ENCODE peak calls at places on chromosomes 7 and 10, in eight cellular contexts. M is body of pancreas; B is psoas muscle; W is left ventricle myocardium inferior; D is brain microvascular endothelial cell; T is CD8-positive, alpha-beta T cell; H is WERI-Rb-1; E is endodermal cell. Z is an unnamed sample. For H3K27me3, the result is how much of the 10 kb centered on the place peaks cover.

GRCh38 chr7:97772034-97772891 is 40.4 kb downstream of the TAC1 start:
- DNase-seq in M (no peak), B (no peak), W (no peak), D (no peak), T (no peak), H (no peak), E (no peak), Z (no peak)

GRCh38 chr10:96025566-96025965 is 17.8 kb upstream of the CCNJ start:
- DNase-seq in M (no peak), B (no peak), W (no peak), D (peak), T (no peak), H (peak), E (peak), Z (no peak)

GRCh38 chr7:66110861-66111260 is 3.8 kb upstream of the CRCP start:
- DNase-seq in M (no peak), B (no peak), W (no peak), D (peak), T (no peak), H (no peak), E (no peak), Z (no peak)

GRCh38 chr7:81333004-81333403 is 414.2 kb upstream of the SEMA3C start:
- DNase-seq in M (no peak), B (no peak), W (no peak), D (peak), T (no peak), H (no peak), E (no peak), Z (no peak)

GRCh38 chr7:113170591-113170990 is 52.2 kb upstream of the SMIM30 start:
- DNase-seq in M (no peak), B (no peak), W (no peak), D (no peak), T (no peak), H (no peak), E (no peak), Z (no peak)

GRCh38 chr10:128296608-128297007 is 170.4 kb upstream of the MKI67 start:
- DNase-seq in M (no peak), B (no peak), W (peak), D (no peak), T (no peak), H (no peak), E (no peak), Z (no peak)

GRCh38 chr7:72163266-72163665 is 248.9 kb downstream of the CALN1 start:
- DNase-seq in M (no peak), B (no peak), W (no peak), D (no peak), T (no peak), H (no peak), E (no peak), Z (no peak)

GRCh38 chr7:98203261-98203963 is 7.8 kb upstream of the BHLHA15 start:
- DNase-seq in M (no peak), B (no peak), W (no peak), D (no peak), T (no peak), H (no peak), E (no peak), Z (no peak)

GRCh38 chr7:2753148-2753547 is 65.1 kb downstream of the AMZ1 start:
- DNase-seq in M (no peak), B (no peak), W (no peak), D (no peak), T (no peak), H (no peak), E (no peak), Z (no peak)

GRCh38 chr10:6040205-6040604 is 22.0 kb downstream of the IL2RA start:
- DNase-seq in M (no peak), B (no peak), W (no peak), D (no peak), T (no peak), H (no peak), E (no peak), Z (no peak)

GRCh38 chr10:63841761-63842160 is 320.6 kb downstream of the REEP3 start:
- DNase-seq in M (no peak), B (no peak), W (no peak), D (no peak), T (no peak), H (no peak), E (no peak), Z (no peak)

DNA sequence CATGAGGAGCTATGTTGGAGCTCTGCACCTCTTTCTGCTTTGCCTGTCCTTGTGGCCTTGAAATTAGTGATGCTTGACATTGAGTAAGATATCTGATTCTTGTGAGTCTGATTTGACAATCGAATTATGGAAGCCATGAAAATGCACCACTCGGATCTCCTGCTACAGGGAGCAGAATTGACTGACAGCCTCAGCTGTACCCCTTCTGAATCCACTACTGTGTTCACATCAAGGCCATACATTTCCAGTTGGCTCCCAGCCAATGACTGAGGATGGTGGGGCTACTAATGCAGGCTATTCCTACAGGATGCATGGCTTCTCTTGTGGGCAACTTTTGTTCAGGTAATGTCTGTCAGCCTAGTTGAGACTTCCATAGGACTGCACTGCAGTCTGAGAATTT is 321.9 kb downstream of the REEP3 start:
- DNase-seq in M (no peak), B (no peak), W (no peak), D (no peak), T (no peak), H (no peak), E (no peak), Z (no peak)
- H3K27me3 ChIP-seq in M (under half), B (under half), W (under half), D (under half), T (under half), H (under half), E (under half), Z (under half)

GRCh38 chr10:133160813-133161471 is 923 bp downstream of the KNDC1 start:
- DNase-seq in M (no peak), B (no peak), W (no peak), D (no peak), T (no peak), H (peak), E (peak), Z (no peak)
- H3K27me3 ChIP-seq in M (under half), B (under half), W (half or more), D (under half), T (under half), H (under half), E (under half), Z (under half)

GRCh38 chr7:92836489-92837213 is at the start of gene CDK6:
- DNase-seq in M (peak), B (peak), W (peak), D (peak), T (peak), H (peak), E (peak), Z (peak)
- H3K27me3 ChIP-seq in M (under half), B (under half), W (under half), D (under half), T (under half), H (under half), E (under half), Z (under half)

GRCh38 chr10:103280505-103280904 is 3.6 kb downstream of the INA start:
- DNase-seq in M (no peak), B (no peak), W (no peak), D (no peak), T (no peak), H (no peak), E (no peak), Z (no peak)
- H3K27me3 ChIP-seq in M (under half), B (under half), W (half or more), D (under half), T (under half), H (under half), E (half or more), Z (half or more)

DNA sequence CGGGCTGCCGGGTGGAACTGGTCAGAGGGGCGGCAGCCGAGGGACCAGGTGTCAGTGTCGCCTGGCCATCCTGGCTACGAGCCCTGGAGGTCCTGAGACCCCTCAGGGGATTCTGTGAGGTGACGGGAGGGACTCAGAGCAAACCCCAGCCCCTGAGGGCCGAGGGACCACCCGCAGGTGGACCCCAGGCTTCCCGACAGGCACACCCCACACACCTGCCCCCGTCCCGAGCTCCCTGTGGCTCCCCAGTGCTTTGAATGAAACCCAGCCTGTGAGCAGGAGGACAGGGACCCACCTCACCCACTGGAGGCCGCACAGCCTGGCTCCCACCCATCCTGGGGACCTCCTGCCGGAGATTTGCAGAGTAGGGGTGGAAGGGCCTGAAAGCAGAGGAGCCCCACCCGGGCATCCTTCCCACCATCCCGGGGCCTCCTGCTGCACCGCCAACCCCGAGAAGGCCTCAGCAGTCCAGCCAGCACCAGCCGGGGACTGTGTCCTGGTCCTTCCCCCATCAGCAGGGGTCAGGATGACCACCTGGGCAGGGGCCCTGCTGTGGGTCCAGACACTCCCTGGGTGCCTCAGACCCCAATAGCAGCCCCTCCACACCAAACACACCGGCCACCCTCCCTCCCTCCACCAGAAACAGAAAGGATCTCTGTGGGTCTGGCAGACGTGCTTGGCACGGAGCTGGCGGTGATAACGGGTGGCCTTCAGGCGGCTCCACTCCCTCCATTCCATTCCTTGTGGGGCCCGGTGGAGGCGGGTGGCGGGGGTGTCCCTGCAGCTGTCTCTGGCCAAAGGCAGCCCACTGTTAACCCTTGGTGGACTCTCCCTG is 13.9 kb downstream of the VENTX start:
- DNase-seq in M (no peak), B (no peak), W (no peak), D (no peak), T (no peak), H (no peak), E (no peak), Z (no peak)
- H3K27me3 ChIP-seq in M (under half), B (under half), W (half or more), D (under half), T (under half), H (under half), E (under half), Z (under half)

GRCh38 chr7:27251513-27252306 is 9.1 kb downstream of the EVX1 start:
- DNase-seq in M (no peak), B (no peak), W (no peak), D (no peak), T (no peak), H (no peak), E (peak), Z (no peak)
- H3K27me3 ChIP-seq in M (under half), B (under half), W (half or more), D (half or more), T (under half), H (half or more), E (half or more), Z (half or more)

DNA sequence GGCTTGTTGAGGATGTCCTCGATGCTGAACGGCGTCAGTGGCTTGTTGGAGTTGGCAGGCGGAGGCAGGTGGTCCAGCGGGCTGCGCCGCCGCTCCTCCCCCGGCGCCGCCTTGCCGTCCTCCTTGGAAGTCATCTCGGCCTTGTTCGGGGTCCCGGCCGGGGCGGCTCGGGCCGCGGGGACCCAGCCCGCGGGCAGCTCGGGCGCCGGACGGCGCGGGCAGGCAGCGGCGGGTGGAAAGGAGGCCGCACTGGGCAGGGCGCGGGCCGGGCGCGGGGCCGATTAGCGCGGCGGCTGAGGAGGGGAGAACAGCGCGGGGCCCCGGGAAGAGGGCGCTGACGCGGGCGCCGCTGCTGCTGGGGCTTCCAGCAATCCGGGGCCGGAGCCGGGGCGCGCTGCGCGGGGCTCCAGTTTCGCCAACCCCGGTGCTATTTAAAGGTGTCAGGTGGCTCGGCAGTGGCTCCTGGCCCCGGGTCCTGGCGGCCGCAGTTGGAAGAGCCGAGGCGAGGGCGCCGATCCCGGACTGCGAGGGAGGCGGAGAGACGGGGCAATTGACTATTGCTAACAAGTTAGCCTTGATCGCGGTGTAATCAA is 485 bp downstream of the LBX1 start:
- DNase-seq in M (no peak), B (peak), W (no peak), D (no peak), T (no peak), H (peak), E (peak), Z (no peak)
- H3K27me3 ChIP-seq in M (under half), B (under half), W (half or more), D (half or more), T (half or more), H (under half), E (half or more), Z (half or more)

GRCh38 chr7:1391449-1391848 is 67.8 kb downstream of the MICALL2 start:
- DNase-seq in M (no peak), B (no peak), W (no peak), D (no peak), T (no peak), H (no peak), E (no peak), Z (no peak)

GRCh38 chr7:1386623-1387220 is 72.5 kb downstream of the MICALL2 start:
- DNase-seq in M (no peak), B (no peak), W (no peak), D (no peak), T (no peak), H (no peak), E (no peak), Z (no peak)

GRCh38 chr7:1387261-1387660 is 72.0 kb downstream of the MICALL2 start:
- DNase-seq in M (no peak), B (no peak), W (no peak), D (no peak), T (no peak), H (no peak), E (no peak), Z (no peak)

GRCh38 chr7:1388021-1388704 is 71.1 kb downstream of the MICALL2 start:
- DNase-seq in M (no peak), B (no peak), W (no peak), D (no peak), T (no peak), H (no peak), E (no peak), Z (no peak)

GRCh38 chr7:1388936-1389335 is 70.3 kb downstream of the MICALL2 start:
- DNase-seq in M (no peak), B (no peak), W (no peak), D (no peak), T (no peak), H (no peak), E (no peak), Z (no peak)
- H3K27me3 ChIP-seq in M (under half), B (under half), W (half or more), D (under half), T (under half), H (under half), E (under half), Z (under half)

DNA sequence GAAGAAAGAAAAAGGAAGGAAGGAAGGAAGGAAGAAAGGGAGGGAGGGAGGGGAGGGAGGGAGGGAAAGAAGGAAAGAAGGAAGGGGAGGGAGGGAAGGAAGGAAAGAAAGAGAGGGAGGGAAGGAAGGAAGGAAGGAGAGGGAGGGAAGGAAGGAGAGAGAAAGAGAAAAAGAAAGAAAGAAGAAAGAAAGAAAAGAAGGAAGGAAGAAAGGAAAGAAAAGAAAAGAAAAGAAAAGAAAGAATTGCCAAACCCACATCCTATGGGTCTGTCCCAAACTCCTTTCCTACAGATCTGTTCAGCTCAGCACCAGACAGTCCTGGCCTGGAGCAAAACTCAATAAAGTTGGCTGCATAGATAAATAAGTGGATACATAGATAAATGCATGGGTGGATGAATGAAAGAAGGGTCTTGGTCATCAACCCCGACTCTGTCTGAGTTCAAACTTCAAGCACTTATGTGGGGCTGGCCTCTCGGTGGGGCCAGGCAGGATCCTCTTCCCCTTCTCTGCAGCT is 17.2 kb upstream of the TLX1 start:
- DNase-seq in M (no peak), B (no peak), W (no peak), D (no peak), T (no peak), H (no peak), E (peak), Z (no peak)
- H3K27me3 ChIP-seq in M (under half), B (under half), W (half or more), D (under half), T (under half), H (under half), E (half or more), Z (under half)

Z was measured in CD4-positive, alpha-beta T cell.